ENCODE peak calls at places on chromosomes 6 and 20, in ten cellular contexts. R is caudate nucleus; V is CD8-positive, alpha-beta memory T cell; B is dorsolateral prefrontal cortex; T is right lobe of liver; J is hepatocyte; I is cardiac muscle cell; K is transverse colon; S is neuronal stem cell; P is GM23248. H is an unnamed sample.

GRCh38 chr6:39590994-39591393 is 134.2 kb downstream of the KIF6 start:
- DNase-seq in R (no peak), V (no peak), B (no peak), T (no peak), J (no peak), I (no peak), K (no peak), S (no peak), P (no peak), H (no peak)

GRCh38 chr20:48877299-48877698 is 44.2 kb upstream of the ARFGEF2 start:
- DNase-seq in R (peak; percentile 44), V (peak; percentile 24), B (peak; percentile 56), T (no peak), J (no peak), I (no peak), K (no peak), S (no peak), P (peak; percentile 63), H (peak; percentile 12)

GRCh38 chr6:169854813-169855212 is 103.4 kb downstream of the ERMARD start:
- DNase-seq in R (no peak), V (no peak), B (no peak), T (no peak), J (no peak), I (no peak), K (no peak), S (no peak), P (no peak), H (no peak)

GRCh38 chr20:51918561-51918960 is 116.2 kb upstream of the SALL4 start:
- DNase-seq in R (no peak), V (no peak), B (no peak), T (no peak), J (no peak), I (no peak), K (no peak), S (no peak), P (no peak), H (no peak)

GRCh38 chr20:44762466-44763140 is 16.9 kb downstream of the KCNK15 start:
- DNase-seq in R (no peak), V (no peak), B (no peak), T (no peak), J (no peak), I (no peak), K (no peak), S (no peak), P (no peak), H (no peak)

GRCh38 chr20:43397147-43397546 is 60.5 kb upstream of the SRSF6 start:
- DNase-seq in R (no peak), V (no peak), B (no peak), T (no peak), J (no peak), I (no peak), K (no peak), S (no peak), P (peak; percentile 32), H (no peak)

GRCh38 chr6:56730663-56731529 is 88.2 kb upstream of the DST start:
- DNase-seq in R (no peak), V (no peak), B (no peak), T (no peak), J (peak; percentile 12), I (no peak), K (no peak), S (no peak), P (peak; percentile 93), H (peak; percentile 39)

GRCh38 chr6:47521966-47522365 is 44.4 kb downstream of the CD2AP start:
- DNase-seq in R (no peak), V (no peak), B (no peak), T (no peak), J (no peak), I (no peak), K (no peak), S (no peak), P (no peak), H (no peak)

GRCh38 chr20:2800590-2801458 is at the start of gene CPXM1:
- DNase-seq in R (no peak), V (no peak), B (no peak), T (no peak), J (peak; percentile 55), I (peak; percentile 68), K (no peak), S (peak; percentile 66), P (no peak), H (no peak)

DNA sequence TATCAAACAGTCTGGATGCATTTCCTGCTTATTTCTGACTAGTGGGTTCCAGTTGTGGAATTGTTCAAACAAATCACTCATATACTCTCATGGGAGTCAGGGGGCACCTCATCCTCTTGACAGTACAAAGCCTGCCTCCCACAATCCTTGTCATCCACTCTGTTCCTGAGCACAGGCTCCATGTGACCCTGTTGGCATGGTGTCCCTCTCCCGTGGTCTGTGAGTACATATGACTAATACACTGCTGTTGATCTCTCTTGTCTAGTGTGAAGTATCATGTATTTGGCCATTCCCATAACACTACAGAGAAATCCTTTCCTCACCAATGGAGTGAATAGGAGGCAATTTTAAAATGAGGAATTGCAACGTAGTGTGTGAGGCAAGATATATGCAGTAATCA is 185.3 kb downstream of the OGFRL1 start:
- DNase-seq in R (no peak), V (no peak), B (no peak), T (no peak), J (peak; percentile 13), I (no peak), K (peak; percentile 28), S (no peak), P (peak; percentile 93), H (peak; percentile 97)
- H3K27ac ChIP-seq in R (no peak overlapping the region), V (no peak overlapping the region), B (no peak overlapping the region), T (no peak overlapping the region), J (no peak overlapping the region), I (no peak overlapping the region), K (no peak overlapping the region), S (no peak overlapping the region), P (peak overlapping the region; percentile 25), H (peak overlapping the region; percentile 68)

DNA sequence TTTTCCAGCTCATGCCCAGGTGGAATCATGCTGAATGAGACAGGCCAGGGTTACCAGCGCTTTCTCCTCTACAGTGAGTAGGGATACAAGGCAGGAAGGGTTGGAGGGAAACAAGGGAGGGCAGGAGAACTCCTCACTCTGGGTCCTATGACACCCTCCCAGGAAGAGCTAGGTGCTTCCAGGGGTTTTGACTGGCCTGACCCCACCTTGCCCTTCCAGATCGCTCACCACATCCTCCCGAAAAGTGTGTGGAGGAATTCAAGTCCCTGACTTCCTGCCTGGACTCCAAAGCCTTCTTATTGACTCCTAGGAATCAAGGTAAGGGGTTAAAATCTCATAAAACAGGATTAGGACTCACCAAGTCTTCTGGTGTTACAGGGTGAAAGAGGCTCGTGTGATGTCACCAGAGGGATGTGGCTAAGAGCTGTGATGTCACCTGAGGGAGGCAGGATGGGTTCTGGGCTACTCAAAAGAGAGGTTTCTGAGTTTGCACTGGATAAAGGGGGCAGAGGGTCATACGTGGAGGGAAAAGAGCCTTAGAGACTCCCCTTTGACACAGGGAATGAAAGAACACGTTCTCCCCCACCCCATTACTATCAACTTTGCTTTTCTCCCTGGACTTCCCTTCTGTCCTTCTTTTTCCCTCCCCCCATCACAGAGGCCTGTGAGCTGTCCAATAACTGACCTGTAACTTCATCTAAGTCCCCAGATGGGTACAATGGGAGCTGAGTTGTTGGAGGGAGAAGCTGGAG is 1.9 kb downstream of the APOM start:
- DNase-seq in R (no peak), V (no peak), B (no peak), T (no peak), J (no peak), I (no peak), K (no peak), S (no peak), P (peak; percentile 44), H (no peak)
- H3K27ac ChIP-seq in R (no peak overlapping the region), V (peak overlapping the region; percentile 92), B (no peak overlapping the region), T (no peak overlapping the region), J (no peak overlapping the region), I (no peak overlapping the region), K (no peak overlapping the region), S (no peak overlapping the region), P (no peak overlapping the region), H (no peak overlapping the region)

DNA sequence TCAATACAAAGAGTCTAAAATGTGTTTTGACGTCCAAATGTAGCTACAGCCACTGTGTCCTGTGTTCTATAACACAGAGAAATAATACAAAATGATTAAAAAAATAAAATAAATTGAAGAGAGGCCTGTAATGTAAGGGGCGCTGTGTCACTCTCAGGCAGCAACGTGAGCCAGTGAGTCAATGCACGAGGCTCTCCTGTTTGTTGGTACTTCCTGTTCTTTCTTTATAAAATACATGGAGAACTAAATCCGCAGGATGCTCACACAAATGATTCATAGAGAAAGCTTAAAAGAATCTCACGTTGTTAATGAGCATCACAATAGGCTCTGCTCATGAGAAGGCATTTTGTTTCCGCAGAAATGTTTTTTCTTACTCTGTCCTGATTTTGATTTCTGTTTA is 635.0 kb upstream of the AGPAT4 start:
- DNase-seq in R (no peak), V (no peak), B (no peak), T (no peak), J (no peak), I (no peak), K (no peak), S (no peak), P (no peak), H (no peak)
- H3K27ac ChIP-seq in R (no peak overlapping the region), V (no peak overlapping the region), B (no peak overlapping the region), T (no peak overlapping the region), J (no peak overlapping the region), I (no peak overlapping the region), K (no peak overlapping the region), S (no peak overlapping the region), P (no peak overlapping the region), H (no peak overlapping the region)

GRCh38 chr6:24743944-24744335 is 25.0 kb upstream of the C6orf62 start:
- DNase-seq in R (no peak), V (no peak), B (no peak), T (no peak), J (no peak), I (no peak), K (no peak), S (no peak), P (no peak), H (no peak)

GRCh38 chr6:24738732-24739131 is 19.8 kb upstream of the C6orf62 start:
- DNase-seq in R (no peak), V (no peak), B (no peak), T (no peak), J (no peak), I (no peak), K (no peak), S (no peak), P (no peak), H (no peak)

GRCh38 chr6:24744911-24745310 is 26.0 kb upstream of the C6orf62 start:
- DNase-seq in R (no peak), V (no peak), B (no peak), T (no peak), J (no peak), I (no peak), K (no peak), S (no peak), P (no peak), H (no peak)

GRCh38 chr6:24740861-24741260 is 21.9 kb upstream of the C6orf62 start:
- DNase-seq in R (no peak), V (no peak), B (no peak), T (no peak), J (no peak), I (no peak), K (no peak), S (no peak), P (peak; percentile 60), H (peak; percentile 71)

DNA sequence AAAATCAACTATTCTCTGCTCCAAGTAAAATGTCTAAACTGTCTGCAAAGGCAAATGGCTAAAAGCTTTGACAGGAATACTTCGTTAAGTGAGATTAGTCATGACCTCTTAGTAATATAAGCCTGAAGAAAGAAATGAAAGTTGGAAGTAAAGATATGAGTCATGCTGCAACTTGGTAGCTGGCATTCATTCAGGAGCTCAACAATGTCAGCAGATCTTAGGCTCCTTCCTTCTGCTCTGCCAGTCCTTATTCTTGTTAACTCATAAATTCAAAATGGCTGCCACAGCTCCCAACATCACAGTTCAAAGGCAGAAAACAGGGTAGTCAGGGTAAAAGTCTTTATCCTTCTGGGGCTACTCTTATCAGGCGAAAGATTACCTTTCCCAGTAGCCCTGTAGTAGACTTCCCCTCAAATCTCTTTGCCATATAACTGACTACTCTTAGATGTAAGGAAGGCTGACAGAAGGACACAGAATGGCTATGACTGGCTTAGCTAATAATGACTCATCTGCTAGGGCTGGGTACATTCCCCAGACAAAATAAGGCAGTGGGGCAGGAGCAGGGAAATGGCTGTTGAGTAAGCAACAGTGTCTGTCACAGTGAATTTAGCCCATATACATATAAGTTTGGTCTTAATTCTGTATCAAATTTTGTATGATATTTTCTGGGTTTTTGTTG is 24.4 kb upstream of the C6orf62 start:
- DNase-seq in R (no peak), V (no peak), B (no peak), T (no peak), J (peak; percentile 64), I (no peak), K (no peak), S (no peak), P (peak; percentile 98), H (peak; percentile 96)
- H3K27ac ChIP-seq in R (peak overlapping the region; percentile 76), V (no peak overlapping the region), B (peak overlapping the region; percentile 16), T (peak overlapping the region; percentile 35), J (peak overlapping the region; percentile 91), I (no peak overlapping the region), K (peak overlapping the region; percentile 9), S (no peak overlapping the region), P (peak overlapping the region; percentile 99), H (peak overlapping the region; percentile 99)